ENCODE peak calls at places on chromosomes 13 and 19, in nine cellular contexts. One of them, this sample, is unnamed.
A peak's percentile ranks its signal among the peaks of the same experiment; 100 is the strongest.

GRCh38 chr13:94416454-94417080 is 62.9 kb downstream of the DCT start:
- DNase-seq in fibroblast of lung: peak; percentile 39
- DNase-seq in dorsolateral prefrontal cortex: no peak
- DNase-seq in AG04449: no peak
- DNase-seq in HCT116: peak; percentile 51
- DNase-seq in IMR-90: peak; percentile 24
- DNase-seq in right lobe of liver: peak; percentile 21
- DNase-seq in transverse colon: no peak
- DNase-seq in astrocyte of the cerebellum: no peak
- DNase-seq in this sample: no peak

GRCh38 chr13:41268764-41269163 is 5.4 kb upstream of the MTRF1 start:
- DNase-seq in dorsolateral prefrontal cortex: no peak
- DNase-seq in astrocyte of the cerebellum: no peak
- DNase-seq in transverse colon: no peak
- DNase-seq in AG04449: no peak
- DNase-seq in IMR-90: peak; percentile 28
- DNase-seq in right lobe of liver: no peak
- DNase-seq in HCT116: peak; percentile 53
- DNase-seq in fibroblast of lung: peak; percentile 25
- DNase-seq in this sample: no peak

GRCh38 chr13:113915786-113916329 is 52.0 kb upstream of the GAS6 start:
- DNase-seq in right lobe of liver: no peak
- DNase-seq in IMR-90: no peak
- DNase-seq in AG04449: no peak
- DNase-seq in fibroblast of lung: no peak
- DNase-seq in transverse colon: no peak
- DNase-seq in dorsolateral prefrontal cortex: no peak
- DNase-seq in HCT116: no peak
- DNase-seq in astrocyte of the cerebellum: no peak
- DNase-seq in this sample: no peak

GRCh38 chr19:44924243-44924725 is 9.9 kb downstream of the APOC1 start:
- DNase-seq in transverse colon: no peak
- DNase-seq in astrocyte of the cerebellum: no peak
- DNase-seq in dorsolateral prefrontal cortex: no peak
- DNase-seq in HCT116: no peak
- DNase-seq in fibroblast of lung: no peak
- DNase-seq in right lobe of liver: peak; percentile 80
- DNase-seq in IMR-90: no peak
- DNase-seq in AG04449: no peak
- DNase-seq in this sample: no peak

GRCh38 chr19:33301011-33301899 is 1.1 kb downstream of the CEBPA start:
- DNase-seq in AG04449: no peak
- DNase-seq in IMR-90: no peak
- DNase-seq in right lobe of liver: peak; percentile 51
- DNase-seq in fibroblast of lung: no peak
- DNase-seq in dorsolateral prefrontal cortex: no peak
- DNase-seq in transverse colon: peak; percentile 27
- DNase-seq in astrocyte of the cerebellum: no peak
- DNase-seq in HCT116: no peak
- DNase-seq in this sample: no peak

GRCh38 chr13:94168784-94169512 is 310.5 kb downstream of the DCT start:
- DNase-seq in IMR-90: peak; percentile 33
- DNase-seq in astrocyte of the cerebellum: no peak
- DNase-seq in dorsolateral prefrontal cortex: no peak
- DNase-seq in transverse colon: no peak
- DNase-seq in AG04449: no peak
- DNase-seq in HCT116: no peak
- DNase-seq in right lobe of liver: no peak
- DNase-seq in fibroblast of lung: peak; percentile 74
- DNase-seq in this sample: no peak

GRCh38 chr19:16449330-16449961 is 22.3 kb downstream of the EPS15L1 start:
- DNase-seq in HCT116: no peak
- DNase-seq in astrocyte of the cerebellum: no peak
- DNase-seq in right lobe of liver: no peak
- DNase-seq in fibroblast of lung: peak; percentile 34
- DNase-seq in transverse colon: no peak
- DNase-seq in AG04449: no peak
- DNase-seq in IMR-90: peak; percentile 19
- DNase-seq in dorsolateral prefrontal cortex: no peak
- DNase-seq in this sample: no peak

GRCh38 chr13:95100525-95101121 is 200.6 kb downstream of the ABCC4 start:
- DNase-seq in fibroblast of lung: peak; percentile 82
- DNase-seq in transverse colon: no peak
- DNase-seq in astrocyte of the cerebellum: no peak
- DNase-seq in dorsolateral prefrontal cortex: no peak
- DNase-seq in right lobe of liver: no peak
- DNase-seq in HCT116: no peak
- DNase-seq in IMR-90: peak; percentile 77
- DNase-seq in AG04449: peak; percentile 60
- DNase-seq in this sample: peak; percentile 81

GRCh38 chr19:41802770-41803169 is 6.4 kb downstream of the CEACAM3 start:
- DNase-seq in dorsolateral prefrontal cortex: no peak
- DNase-seq in IMR-90: no peak
- DNase-seq in fibroblast of lung: no peak
- DNase-seq in HCT116: no peak
- DNase-seq in astrocyte of the cerebellum: no peak
- DNase-seq in AG04449: no peak
- DNase-seq in right lobe of liver: no peak
- DNase-seq in transverse colon: no peak
- DNase-seq in this sample: no peak

GRCh38 chr13:37201081-37201480 is 95.6 kb upstream of the CSNK1A1L start:
- DNase-seq in dorsolateral prefrontal cortex: no peak
- DNase-seq in AG04449: no peak
- DNase-seq in IMR-90: no peak
- DNase-seq in transverse colon: no peak
- DNase-seq in HCT116: no peak
- DNase-seq in astrocyte of the cerebellum: no peak
- DNase-seq in fibroblast of lung: no peak
- DNase-seq in right lobe of liver: no peak
- DNase-seq in this sample: no peak

GRCh38 chr13:36548129-36548528 is 115.8 kb downstream of the CCNA1 start:
- DNase-seq in right lobe of liver: no peak
- DNase-seq in fibroblast of lung: no peak
- DNase-seq in astrocyte of the cerebellum: no peak
- DNase-seq in HCT116: no peak
- DNase-seq in transverse colon: no peak
- DNase-seq in AG04449: no peak
- DNase-seq in IMR-90: no peak
- DNase-seq in dorsolateral prefrontal cortex: no peak
- DNase-seq in this sample: no peak

GRCh38 chr19:33054623-33055022 is 10.1 kb downstream of the RHPN2 start:
- DNase-seq in astrocyte of the cerebellum: no peak
- DNase-seq in right lobe of liver: peak; percentile 90
- DNase-seq in fibroblast of lung: no peak
- DNase-seq in HCT116: peak; percentile 74
- DNase-seq in dorsolateral prefrontal cortex: no peak
- DNase-seq in transverse colon: peak; percentile 94
- DNase-seq in AG04449: no peak
- DNase-seq in IMR-90: no peak
- DNase-seq in this sample: peak; percentile 94

GRCh38 chr19:37074111-37074510 is 4.1 kb upstream of the ZNF420 start:
- DNase-seq in AG04449: no peak
- DNase-seq in astrocyte of the cerebellum: no peak
- DNase-seq in IMR-90: no peak
- DNase-seq in dorsolateral prefrontal cortex: no peak
- DNase-seq in HCT116: no peak
- DNase-seq in fibroblast of lung: no peak
- DNase-seq in transverse colon: no peak
- DNase-seq in right lobe of liver: no peak
- DNase-seq in this sample: no peak

GRCh38 chr19:18157465-18158063 is 4.6 kb downstream of the PIK3R2 start:
- DNase-seq in right lobe of liver: no peak
- DNase-seq in AG04449: no peak
- DNase-seq in HCT116: no peak
- DNase-seq in transverse colon: no peak
- DNase-seq in dorsolateral prefrontal cortex: peak; percentile 76
- DNase-seq in IMR-90: no peak
- DNase-seq in fibroblast of lung: no peak
- DNase-seq in astrocyte of the cerebellum: no peak
- DNase-seq in this sample: no peak

GRCh38 chr13:69124996-69125395 is 982.6 kb upstream of the ATXN8OS start:
- DNase-seq in dorsolateral prefrontal cortex: no peak
- DNase-seq in right lobe of liver: no peak
- DNase-seq in fibroblast of lung: no peak
- DNase-seq in AG04449: no peak
- DNase-seq in HCT116: no peak
- DNase-seq in transverse colon: no peak
- DNase-seq in astrocyte of the cerebellum: no peak
- DNase-seq in IMR-90: no peak
- DNase-seq in this sample: no peak

GRCh38 chr13:113875829-113876228 is 12.0 kb upstream of the GAS6 start:
- DNase-seq in IMR-90: no peak
- DNase-seq in HCT116: no peak
- DNase-seq in fibroblast of lung: no peak
- DNase-seq in right lobe of liver: no peak
- DNase-seq in transverse colon: no peak
- DNase-seq in AG04449: no peak
- DNase-seq in astrocyte of the cerebellum: no peak
- DNase-seq in dorsolateral prefrontal cortex: no peak
- DNase-seq in this sample: no peak

GRCh38 chr13:19794552-19795143 is 11.9 kb upstream of the PSPC1 start:
- DNase-seq in astrocyte of the cerebellum: no peak
- DNase-seq in right lobe of liver: no peak
- DNase-seq in dorsolateral prefrontal cortex: no peak
- DNase-seq in IMR-90: no peak
- DNase-seq in HCT116: peak; percentile 56
- DNase-seq in transverse colon: no peak
- DNase-seq in fibroblast of lung: no peak
- DNase-seq in AG04449: no peak
- DNase-seq in this sample: no peak

GRCh38 chr13:110685305-110685704 is 20.6 kb downstream of the CARS2 start:
- DNase-seq in fibroblast of lung: peak; percentile 39
- DNase-seq in IMR-90: peak; percentile 44
- DNase-seq in dorsolateral prefrontal cortex: no peak
- DNase-seq in right lobe of liver: no peak
- DNase-seq in AG04449: peak; percentile 84
- DNase-seq in HCT116: no peak
- DNase-seq in astrocyte of the cerebellum: no peak
- DNase-seq in transverse colon: no peak
- DNase-seq in this sample: no peak

GRCh38 chr19:31461814-31462539 is 112.7 kb upstream of the TSHZ3 start:
- DNase-seq in astrocyte of the cerebellum: no peak
- DNase-seq in fibroblast of lung: peak; percentile 6
- DNase-seq in dorsolateral prefrontal cortex: no peak
- DNase-seq in AG04449: no peak
- DNase-seq in HCT116: no peak
- DNase-seq in transverse colon: no peak
- DNase-seq in right lobe of liver: no peak
- DNase-seq in IMR-90: no peak
- DNase-seq in this sample: no peak
- H3K4me3 ChIP-seq in astrocyte of the cerebellum: no peak overlapping the region
- H3K4me3 ChIP-seq in fibroblast of lung: no peak overlapping the region
- H3K4me3 ChIP-seq in dorsolateral prefrontal cortex: no peak overlapping the region
- H3K4me3 ChIP-seq in AG04449: no peak overlapping the region
- H3K4me3 ChIP-seq in HCT116: no peak overlapping the region
- H3K4me3 ChIP-seq in transverse colon: no peak overlapping the region
- H3K4me3 ChIP-seq in right lobe of liver: no peak overlapping the region
- H3K4me3 ChIP-seq in IMR-90: no peak overlapping the region
- H3K4me3 ChIP-seq in this sample: no peak overlapping the region

DNA sequence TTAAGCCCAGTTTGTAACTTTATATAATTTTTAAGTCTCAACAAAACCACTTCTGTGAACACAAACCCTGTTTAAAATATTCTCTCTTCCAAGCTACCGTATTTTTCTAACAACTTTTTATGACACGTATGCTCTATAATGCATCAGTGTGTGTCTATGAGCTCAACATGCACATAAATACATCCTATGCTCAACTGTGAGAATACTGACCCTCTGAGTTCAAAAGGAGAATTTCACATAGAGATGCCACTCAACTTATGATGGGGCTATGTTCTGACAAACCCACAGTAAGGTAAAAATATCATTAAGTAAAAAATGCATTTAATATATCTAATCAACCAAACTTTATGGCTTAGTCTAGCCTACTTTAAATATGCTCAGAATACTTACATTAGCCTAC is 1139.7 kb upstream of the SPRY2 start:
- DNase-seq in AG04449: no peak
- DNase-seq in transverse colon: no peak
- DNase-seq in IMR-90: no peak
- DNase-seq in HCT116: no peak
- DNase-seq in dorsolateral prefrontal cortex: no peak
- DNase-seq in fibroblast of lung: no peak
- DNase-seq in right lobe of liver: no peak
- DNase-seq in astrocyte of the cerebellum: no peak
- DNase-seq in this sample: no peak
- TF ChIP-seq CTCF in AG04449: no peak
- TF ChIP-seq CTCF in transverse colon: peak; percentile 43
- TF ChIP-seq CTCF in IMR-90: no peak
- TF ChIP-seq CTCF in HCT116: no peak
- TF ChIP-seq CTCF in dorsolateral prefrontal cortex: no peak
- TF ChIP-seq CTCF in fibroblast of lung: no peak
- TF ChIP-seq CTCF in right lobe of liver: no peak
- TF ChIP-seq CTCF in astrocyte of the cerebellum: no peak
- TF ChIP-seq CTCF in this sample: peak; percentile 12

GRCh38 chr19:50639121-50640112 is at the start of gene SYT3:
- DNase-seq in HCT116: no peak
- DNase-seq in transverse colon: peak; percentile 20
- DNase-seq in dorsolateral prefrontal cortex: peak; percentile 89
- DNase-seq in fibroblast of lung: peak; percentile 11
- DNase-seq in right lobe of liver: no peak
- DNase-seq in AG04449: no peak
- DNase-seq in astrocyte of the cerebellum: no peak
- DNase-seq in IMR-90: peak; percentile 27
- DNase-seq in this sample: no peak

GRCh38 chr19:50636317-50637085 is 3.2 kb downstream of the SYT3 start:
- DNase-seq in IMR-90: no peak
- DNase-seq in fibroblast of lung: no peak
- DNase-seq in transverse colon: no peak
- DNase-seq in dorsolateral prefrontal cortex: no peak
- DNase-seq in astrocyte of the cerebellum: no peak
- DNase-seq in right lobe of liver: no peak
- DNase-seq in AG04449: no peak
- DNase-seq in HCT116: no peak
- DNase-seq in this sample: no peak

GRCh38 chr19:50633973-50634372 is 5.7 kb downstream of the SYT3 start:
- DNase-seq in HCT116: no peak
- DNase-seq in dorsolateral prefrontal cortex: no peak
- DNase-seq in AG04449: no peak
- DNase-seq in astrocyte of the cerebellum: no peak
- DNase-seq in fibroblast of lung: no peak
- DNase-seq in IMR-90: no peak
- DNase-seq in right lobe of liver: no peak
- DNase-seq in transverse colon: no peak
- DNase-seq in this sample: no peak

GRCh38 chr19:50640368-50640767 is 687 bp upstream of the SYT3 start:
- DNase-seq in transverse colon: no peak
- DNase-seq in HCT116: no peak
- DNase-seq in dorsolateral prefrontal cortex: no peak
- DNase-seq in right lobe of liver: no peak
- DNase-seq in AG04449: no peak
- DNase-seq in IMR-90: no peak
- DNase-seq in fibroblast of lung: no peak
- DNase-seq in astrocyte of the cerebellum: no peak
- DNase-seq in this sample: no peak

GRCh38 chr19:50638576-50638975 is 1.1 kb downstream of the SYT3 start:
- DNase-seq in IMR-90: no peak
- DNase-seq in dorsolateral prefrontal cortex: no peak
- DNase-seq in astrocyte of the cerebellum: no peak
- DNase-seq in transverse colon: no peak
- DNase-seq in HCT116: no peak
- DNase-seq in right lobe of liver: no peak
- DNase-seq in AG04449: no peak
- DNase-seq in fibroblast of lung: no peak
- DNase-seq in this sample: no peak
- H3K4me3 ChIP-seq in IMR-90: no peak overlapping the region
- H3K4me3 ChIP-seq in dorsolateral prefrontal cortex: peak overlapping the region; percentile 82
- H3K4me3 ChIP-seq in astrocyte of the cerebellum: no peak overlapping the region
- H3K4me3 ChIP-seq in transverse colon: no peak overlapping the region
- H3K4me3 ChIP-seq in HCT116: no peak overlapping the region
- H3K4me3 ChIP-seq in right lobe of liver: no peak overlapping the region
- H3K4me3 ChIP-seq in AG04449: no peak overlapping the region
- H3K4me3 ChIP-seq in fibroblast of lung: no peak overlapping the region
- H3K4me3 ChIP-seq in this sample: no peak overlapping the region

GRCh38 chr13:30158774-30159445 is 148.4 kb downstream of the KATNAL1 start:
- DNase-seq in transverse colon: no peak
- DNase-seq in IMR-90: peak; percentile 71
- DNase-seq in AG04449: peak; percentile 45
- DNase-seq in astrocyte of the cerebellum: peak; percentile 92
- DNase-seq in HCT116: no peak
- DNase-seq in dorsolateral prefrontal cortex: no peak
- DNase-seq in fibroblast of lung: peak; percentile 86
- DNase-seq in right lobe of liver: no peak
- DNase-seq in this sample: no peak
- TF ChIP-seq CTCF in transverse colon: peak; percentile 16
- TF ChIP-seq CTCF in IMR-90: peak; percentile 69
- TF ChIP-seq CTCF in AG04449: peak; percentile 61
- TF ChIP-seq CTCF in astrocyte of the cerebellum: peak; percentile 75
- TF ChIP-seq CTCF in HCT116: no peak
- TF ChIP-seq CTCF in dorsolateral prefrontal cortex: no peak
- TF ChIP-seq CTCF in fibroblast of lung: peak; percentile 53
- TF ChIP-seq CTCF in right lobe of liver: peak; percentile 14
- TF ChIP-seq CTCF in this sample: peak; percentile 15

This sample was measured in LNCaP clone FGC.